ENCODE peak calls at places on chromosomes 7 and 10, in eight cellular contexts. A is lower leg skin, L is uterus, S is breast epithelium, J is right lobe of liver, C is ovary, N is A549, P is suprapubic skin. V is an unnamed sample.

GRCh38 chr10:68756246-68756645 is 35.2 kb downstream of the CCAR1 start:
- DNase-seq in P (no peak), L (no peak), N (no peak), S (no peak), J (no peak), A (no peak), C (no peak), V (no peak)

GRCh38 chr10:107718868-107719267 is 554.4 kb upstream of the SORCS1 start:
- DNase-seq in J (no peak), S (no peak), N (no peak), P (no peak), C (no peak), A (no peak), L (no peak), V (no peak)

GRCh38 chr7:134044682-134045081 is 82.5 kb upstream of the LRGUK start:
- DNase-seq in A (no peak), P (no peak), J (no peak), C (no peak), L (no peak), S (no peak), N (no peak), V (no peak)

GRCh38 chr7:156344595-156344994 is 296.0 kb upstream of the RNF32 start:
- DNase-seq in J (no peak), L (no peak), A (no peak), P (no peak), N (no peak), S (no peak), C (no peak), V (no peak)

GRCh38 chr10:124025152-124025551 is 68.2 kb downstream of the CHST15 start:
- DNase-seq in J (no peak), A (no peak), N (no peak), L (no peak), C (no peak), P (no peak), S (no peak), V (no peak)

GRCh38 chr10:47260505-47261111 is 39.4 kb upstream of the GDF10 start:
- DNase-seq in J (no peak), L (no peak), A (no peak), N (no peak), P (no peak), C (no peak), S (peak; percentile 7), V (no peak)

GRCh38 chr7:97179454-97180104 is 62.1 kb downstream of the SDHAF3 start:
- DNase-seq in J (no peak), L (peak; percentile 16), P (no peak), C (peak; percentile 34), N (peak; percentile 66), S (no peak), A (no peak), V (no peak)

GRCh38 chr10:56231436-56231835 is 129.6 kb downstream of the ZWINT start:
- DNase-seq in N (peak; percentile 10), J (no peak), S (no peak), A (no peak), L (no peak), C (no peak), P (no peak), V (no peak)

GRCh38 chr10:6457376-6457775 is 122.7 kb downstream of the PRKCQ start:
- DNase-seq in L (no peak), N (no peak), A (no peak), S (no peak), C (no peak), P (no peak), J (no peak), V (no peak)

GRCh38 chr10:48468130-48468790 is 136.6 kb downstream of the ARHGAP22 start:
- DNase-seq in J (no peak), N (no peak), C (no peak), L (no peak), A (peak; percentile 80), P (no peak), S (no peak), V (no peak)

GRCh38 chr7:132059141-132059540 is 502.7 kb upstream of the PODXL start:
- DNase-seq in P (no peak), A (no peak), C (no peak), L (no peak), J (no peak), S (no peak), N (no peak), V (no peak)

GRCh38 chr10:132497083-132497680 is 40.4 kb upstream of the INPP5A start:
- DNase-seq in N (no peak), P (peak; percentile 69), A (no peak), L (peak; percentile 17), S (no peak), C (no peak), J (no peak), V (no peak)

GRCh38 chr10:28796606-28797512 is 119.5 kb downstream of the BAMBI start:
- DNase-seq in S (no peak), J (peak; percentile 77), A (no peak), C (peak; percentile 89), N (peak; percentile 20), L (peak; percentile 88), P (no peak), V (no peak)

GRCh38 chr7:26167293-26167934 is 15.4 kb downstream of the NFE2L3 start:
- DNase-seq in S (no peak), C (no peak), L (no peak), N (no peak), A (peak; percentile 34), P (no peak), J (no peak), V (no peak)

GRCh38 chr10:27746364-27747095 is 911 bp upstream of the MKX start:
- DNase-seq in N (peak; percentile 15), J (no peak), S (no peak), A (no peak), C (no peak), L (no peak), P (no peak), V (no peak)

GRCh38 chr10:14635049-14635710 is 139.5 kb downstream of the FAM107B start:
- DNase-seq in C (no peak), A (no peak), J (no peak), S (no peak), L (no peak), N (no peak), P (no peak), V (no peak)

GRCh38 chr10:95208702-95209391 is 14.8 kb downstream of the ACSM6 start:
- DNase-seq in J (no peak), L (no peak), P (no peak), N (no peak), A (no peak), C (no peak), S (no peak), V (no peak)

GRCh38 chr10:110666673-110667072 is 22.5 kb downstream of the RBM20 start:
- DNase-seq in P (no peak), S (no peak), C (no peak), A (no peak), L (no peak), J (no peak), N (no peak), V (no peak)

GRCh38 chr10:76117949-76118348 is 686.5 kb downstream of the LRMDA start:
- DNase-seq in J (no peak), A (no peak), L (no peak), S (no peak), P (no peak), C (no peak), N (no peak), V (no peak)

GRCh38 chr7:47943676-47944474 is 4.4 kb downstream of the PKD1L1 start:
- DNase-seq in J (no peak), L (no peak), N (no peak), S (no peak), C (no peak), A (peak; percentile 58), P (no peak), V (no peak)

GRCh38 chr10:77090381-77091356 is 546.9 kb downstream of the KCNMA1 start:
- DNase-seq in S (no peak), N (no peak), P (no peak), L (no peak), J (no peak), C (no peak), A (no peak), V (no peak)

GRCh38 chr7:30795161-30795943 is 24.1 kb downstream of the MINDY4 start:
- DNase-seq in J (no peak), C (no peak), L (no peak), N (no peak), S (no peak), P (no peak), A (no peak), V (no peak)

GRCh38 chr7:46360255-46360654 is 439.2 kb upstream of the IGFBP3 start:
- DNase-seq in A (no peak), L (no peak), S (no peak), J (no peak), C (no peak), N (no peak), P (no peak), V (no peak)

DNA sequence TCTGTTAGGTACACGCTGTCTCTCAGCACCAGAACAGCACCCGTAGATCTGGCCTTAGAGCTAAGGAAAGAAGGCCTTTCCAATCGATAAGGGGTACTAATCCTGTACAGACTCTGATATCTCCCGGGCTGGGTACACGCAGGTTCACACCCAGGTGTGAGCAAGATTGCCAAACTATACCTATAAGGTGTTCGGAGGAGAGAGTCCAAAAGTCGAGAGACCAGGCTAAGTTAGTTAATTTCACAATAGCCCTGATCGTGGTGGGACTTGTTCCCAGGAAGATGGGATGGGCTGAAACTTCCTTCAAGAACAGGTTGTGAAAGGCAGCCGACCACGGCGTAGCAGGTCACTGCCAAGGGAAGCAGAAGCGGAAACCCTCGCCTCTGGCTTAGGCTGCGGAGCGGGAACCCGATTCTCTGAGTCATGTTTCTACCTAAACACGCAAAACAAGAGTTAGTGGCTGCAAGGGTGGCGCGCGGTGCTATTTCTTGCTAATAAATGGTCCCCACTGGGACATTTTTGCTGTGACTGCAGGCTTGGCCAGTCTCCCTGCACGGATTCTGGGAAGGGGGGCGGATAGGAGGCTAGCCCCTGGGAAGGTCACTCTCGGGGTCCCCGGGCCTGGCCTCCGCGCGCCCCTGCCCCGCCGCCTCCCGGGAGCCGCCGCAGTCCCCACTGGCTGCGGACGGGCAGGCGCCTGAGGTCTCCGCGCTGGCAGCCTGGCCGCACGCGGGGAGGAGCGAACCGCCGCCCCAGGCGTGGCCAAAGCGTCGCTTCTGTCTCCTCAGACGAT is 75.4 kb upstream of the PDSS1 start:
- DNase-seq in L (no peak), J (peak; percentile 66), S (peak; percentile 43), P (no peak), A (peak; percentile 91), N (peak; percentile 18), C (no peak), V (peak; percentile 19)
- TF ChIP-seq POLR2A in L (no peak), J (no peak), S (no peak), P (no peak), A (no peak), N (no peak), C (no peak), V (no peak)

GRCh38 chr7:50449881-50450690 is at the start of gene FIGNL1:
- DNase-seq in C (peak; percentile 55), N (peak; percentile 82), A (peak; percentile 91), J (peak; percentile 87), S (peak; percentile 42), P (peak; percentile 85), L (peak; percentile 69), V (peak; percentile 72)
- TF ChIP-seq POLR2A in C (no peak), N (peak; percentile 81), A (no peak), J (peak; percentile 51), S (no peak), P (no peak), L (peak; percentile 18), V (peak; percentile 25)

GRCh38 chr10:13102002-13102794 is 2.2 kb downstream of the OPTN start:
- DNase-seq in J (peak; percentile 76), N (no peak), A (no peak), L (no peak), P (no peak), S (no peak), C (peak; percentile 34), V (peak; percentile 80)
- TF ChIP-seq POLR2A in J (peak; percentile 64), N (no peak), A (no peak), L (no peak), P (no peak), S (no peak), C (no peak), V (peak; percentile 85)

GRCh38 chr7:27235387-27236052 is 7.1 kb upstream of the EVX1 start:
- DNase-seq in L (peak; percentile 46), N (peak; percentile 73), P (no peak), S (no peak), C (peak; percentile 45), J (peak; percentile 61), A (peak; percentile 87), V (no peak)
- TF ChIP-seq POLR2A in L (no peak), N (peak; percentile 19), P (no peak), S (no peak), C (no peak), J (no peak), A (no peak), V (no peak)